ENCODE peak calls at places on chromosomes 13 and 19, in eight cellular contexts. One of them, this sample, is unnamed.

GRCh38 chr19:42561512-42561911 is 33.2 kb downstream of the CEACAM8 start:
- DNase-seq in adrenal gland: no peak
- DNase-seq in AG09309: no peak
- DNase-seq in fibroblast of lung: no peak
- DNase-seq in A549: no peak
- DNase-seq in fibroblast of pulmonary artery: no peak
- DNase-seq in ovary: no peak
- DNase-seq in right lobe of liver: no peak
- DNase-seq in this sample: no peak

GRCh38 chr13:42041017-42041683 is 7.3 kb upstream of the DGKH start:
- DNase-seq in adrenal gland: peak; percentile 50
- DNase-seq in AG09309: no peak
- DNase-seq in fibroblast of lung: peak; percentile 64
- DNase-seq in A549: peak; percentile 16
- DNase-seq in fibroblast of pulmonary artery: peak; percentile 56
- DNase-seq in ovary: peak; percentile 41
- DNase-seq in right lobe of liver: peak; percentile 59
- DNase-seq in this sample: no peak

GRCh38 chr19:17183271-17183757 is 31.8 kb upstream of the USE1 start:
- DNase-seq in adrenal gland: no peak
- DNase-seq in AG09309: no peak
- DNase-seq in fibroblast of lung: no peak
- DNase-seq in A549: no peak
- DNase-seq in fibroblast of pulmonary artery: no peak
- DNase-seq in ovary: no peak
- DNase-seq in right lobe of liver: no peak
- DNase-seq in this sample: no peak

GRCh38 chr13:76820759-76821158 is 65.4 kb downstream of the KCTD12 start:
- DNase-seq in adrenal gland: no peak
- DNase-seq in AG09309: peak; percentile 17
- DNase-seq in fibroblast of lung: no peak
- DNase-seq in A549: no peak
- DNase-seq in fibroblast of pulmonary artery: peak; percentile 62
- DNase-seq in ovary: peak; percentile 47
- DNase-seq in right lobe of liver: no peak
- DNase-seq in this sample: no peak

GRCh38 chr19:4319067-4319718 is 14.8 kb downstream of the FSD1 start:
- DNase-seq in adrenal gland: no peak
- DNase-seq in AG09309: no peak
- DNase-seq in fibroblast of lung: no peak
- DNase-seq in A549: no peak
- DNase-seq in fibroblast of pulmonary artery: no peak
- DNase-seq in ovary: no peak
- DNase-seq in right lobe of liver: no peak
- DNase-seq in this sample: no peak

GRCh38 chr13:46571941-46572340 is 19.0 kb downstream of the LRCH1 start:
- DNase-seq in adrenal gland: no peak
- DNase-seq in AG09309: no peak
- DNase-seq in fibroblast of lung: no peak
- DNase-seq in A549: no peak
- DNase-seq in fibroblast of pulmonary artery: no peak
- DNase-seq in ovary: no peak
- DNase-seq in right lobe of liver: no peak
- DNase-seq in this sample: no peak

GRCh38 chr13:30486230-30487074 is 20.7 kb upstream of the HMGB1 start:
- DNase-seq in adrenal gland: no peak
- DNase-seq in AG09309: no peak
- DNase-seq in fibroblast of lung: peak; percentile 56
- DNase-seq in A549: no peak
- DNase-seq in fibroblast of pulmonary artery: no peak
- DNase-seq in ovary: no peak
- DNase-seq in right lobe of liver: no peak
- DNase-seq in this sample: no peak

GRCh38 chr13:110506859-110507566 is 54.5 kb downstream of the RAB20 start:
- DNase-seq in adrenal gland: peak; percentile 75
- DNase-seq in AG09309: no peak
- DNase-seq in fibroblast of lung: peak; percentile 23
- DNase-seq in A549: peak; percentile 28
- DNase-seq in fibroblast of pulmonary artery: peak; percentile 70
- DNase-seq in ovary: peak; percentile 54
- DNase-seq in right lobe of liver: peak; percentile 82
- DNase-seq in this sample: no peak

GRCh38 chr13:99228737-99229691 is 28.4 kb downstream of the UBAC2 start:
- DNase-seq in adrenal gland: no peak
- DNase-seq in AG09309: peak; percentile 67
- DNase-seq in fibroblast of lung: peak; percentile 95
- DNase-seq in A549: no peak
- DNase-seq in fibroblast of pulmonary artery: peak; percentile 31
- DNase-seq in ovary: no peak
- DNase-seq in right lobe of liver: no peak
- DNase-seq in this sample: no peak

GRCh38 chr19:54905411-54905810 is 537 bp upstream of the NCR1 start:
- DNase-seq in adrenal gland: no peak
- DNase-seq in AG09309: no peak
- DNase-seq in fibroblast of lung: no peak
- DNase-seq in A549: no peak
- DNase-seq in fibroblast of pulmonary artery: no peak
- DNase-seq in ovary: no peak
- DNase-seq in right lobe of liver: no peak
- DNase-seq in this sample: no peak

GRCh38 chr19:58455306-58455705 is 3.9 kb downstream of the ZNF324B start:
- DNase-seq in adrenal gland: no peak
- DNase-seq in AG09309: no peak
- DNase-seq in fibroblast of lung: no peak
- DNase-seq in A549: no peak
- DNase-seq in fibroblast of pulmonary artery: no peak
- DNase-seq in ovary: no peak
- DNase-seq in right lobe of liver: no peak
- DNase-seq in this sample: no peak

GRCh38 chr13:21717817-21718216 is 46.9 kb downstream of the FGF9 start:
- DNase-seq in adrenal gland: no peak
- DNase-seq in AG09309: no peak
- DNase-seq in fibroblast of lung: no peak
- DNase-seq in A549: no peak
- DNase-seq in fibroblast of pulmonary artery: no peak
- DNase-seq in ovary: no peak
- DNase-seq in right lobe of liver: no peak
- DNase-seq in this sample: no peak

GRCh38 chr13:38941353-38941945 is 49.2 kb downstream of the STOML3 start:
- DNase-seq in adrenal gland: no peak
- DNase-seq in AG09309: no peak
- DNase-seq in fibroblast of lung: no peak
- DNase-seq in A549: no peak
- DNase-seq in fibroblast of pulmonary artery: peak; percentile 21
- DNase-seq in ovary: no peak
- DNase-seq in right lobe of liver: no peak
- DNase-seq in this sample: no peak

GRCh38 chr19:3683405-3683865 is 16.8 kb downstream of the PIP5K1C start:
- DNase-seq in adrenal gland: no peak
- DNase-seq in AG09309: no peak
- DNase-seq in fibroblast of lung: peak; percentile 84
- DNase-seq in A549: no peak
- DNase-seq in fibroblast of pulmonary artery: peak; percentile 94
- DNase-seq in ovary: peak; percentile 41
- DNase-seq in right lobe of liver: peak; percentile 57
- DNase-seq in this sample: no peak

GRCh38 chr13:95603887-95604533 is 40.5 kb downstream of the DZIP1 start:
- DNase-seq in adrenal gland: peak; percentile 69
- DNase-seq in AG09309: no peak
- DNase-seq in fibroblast of lung: peak; percentile 80
- DNase-seq in A549: peak; percentile 40
- DNase-seq in fibroblast of pulmonary artery: peak; percentile 68
- DNase-seq in ovary: no peak
- DNase-seq in right lobe of liver: peak; percentile 86
- DNase-seq in this sample: no peak

GRCh38 chr19:56813531-56813930 is 27.0 kb downstream of the PEG3 start:
- DNase-seq in adrenal gland: no peak
- DNase-seq in AG09309: no peak
- DNase-seq in fibroblast of lung: no peak
- DNase-seq in A549: no peak
- DNase-seq in fibroblast of pulmonary artery: no peak
- DNase-seq in ovary: no peak
- DNase-seq in right lobe of liver: no peak
- DNase-seq in this sample: no peak
- TF ChIP-seq CTCF in adrenal gland: no peak
- TF ChIP-seq CTCF in AG09309: no peak
- TF ChIP-seq CTCF in fibroblast of lung: no peak
- TF ChIP-seq CTCF in A549: no peak
- TF ChIP-seq CTCF in fibroblast of pulmonary artery: no peak
- TF ChIP-seq CTCF in ovary: no peak
- TF ChIP-seq CTCF in right lobe of liver: no peak
- TF ChIP-seq CTCF in this sample: no peak

DNA sequence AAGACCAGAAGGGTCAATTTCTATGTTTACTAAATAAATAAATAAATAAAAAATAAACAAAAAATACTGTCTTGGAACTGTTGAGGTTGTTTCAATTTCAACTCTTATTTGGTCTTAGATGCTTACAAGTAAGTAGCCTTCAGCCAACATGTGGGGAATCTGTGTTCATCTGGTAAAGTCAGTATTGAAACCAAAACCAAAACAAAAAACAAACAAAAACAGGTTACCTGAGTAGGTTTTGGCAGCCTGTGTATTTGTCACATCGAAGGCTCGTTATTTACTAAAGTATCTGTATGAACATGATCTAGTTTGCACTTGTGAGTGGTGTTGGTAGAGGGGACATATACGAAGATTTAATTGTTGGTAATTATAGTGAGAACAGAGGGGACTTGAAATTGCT is 471.5 kb downstream of the SLITRK5 start:
- DNase-seq in adrenal gland: no peak
- DNase-seq in AG09309: no peak
- DNase-seq in fibroblast of lung: no peak
- DNase-seq in A549: no peak
- DNase-seq in fibroblast of pulmonary artery: no peak
- DNase-seq in ovary: no peak
- DNase-seq in right lobe of liver: no peak
- DNase-seq in this sample: no peak
- H3K4me3 ChIP-seq in adrenal gland: no peak overlapping the region
- H3K4me3 ChIP-seq in AG09309: no peak overlapping the region
- H3K4me3 ChIP-seq in fibroblast of lung: no peak overlapping the region
- H3K4me3 ChIP-seq in A549: no peak overlapping the region
- H3K4me3 ChIP-seq in fibroblast of pulmonary artery: no peak overlapping the region
- H3K4me3 ChIP-seq in ovary: no peak overlapping the region
- H3K4me3 ChIP-seq in right lobe of liver: no peak overlapping the region
- H3K4me3 ChIP-seq in this sample: no peak overlapping the region

DNA sequence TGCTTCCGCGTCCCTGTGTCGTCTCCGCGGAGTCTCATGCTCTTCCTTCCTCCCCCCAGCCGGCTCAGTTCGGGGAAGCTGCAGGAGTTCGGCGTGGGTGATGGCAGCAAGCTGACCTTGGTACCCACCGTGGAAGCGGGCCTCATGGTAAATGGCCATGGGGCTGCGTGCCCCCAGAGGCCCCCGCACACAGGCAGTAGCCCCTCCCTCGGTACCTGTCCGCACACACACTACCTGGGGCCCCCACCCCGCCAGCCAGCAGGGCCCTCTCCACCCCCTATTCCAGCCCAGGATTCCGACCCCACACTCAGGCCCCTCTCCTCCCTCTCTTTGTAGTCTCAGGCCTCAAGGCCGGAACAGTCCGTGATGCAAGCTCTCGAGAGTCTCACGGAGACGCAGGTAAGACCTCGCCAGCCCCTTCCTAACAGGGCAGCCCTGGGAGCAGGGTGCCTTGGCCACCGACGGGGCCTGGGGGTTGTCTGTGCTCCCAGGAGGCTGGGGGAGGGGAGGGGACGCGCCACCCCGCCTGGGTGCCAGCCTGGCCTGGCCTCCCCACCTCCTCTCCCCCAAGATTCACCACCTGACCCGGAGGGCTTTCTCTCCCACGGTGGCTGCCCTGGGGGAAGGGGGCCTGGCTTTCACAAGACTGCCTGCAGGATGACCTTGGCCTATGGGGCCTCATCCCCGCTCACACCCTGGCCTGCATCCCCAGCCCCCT is 3.3 kb downstream of the MIDN start:
- DNase-seq in adrenal gland: peak; percentile 84
- DNase-seq in AG09309: no peak
- DNase-seq in fibroblast of lung: no peak
- DNase-seq in A549: no peak
- DNase-seq in fibroblast of pulmonary artery: no peak
- DNase-seq in ovary: no peak
- DNase-seq in right lobe of liver: no peak
- DNase-seq in this sample: no peak
- TF ChIP-seq CTCF in adrenal gland: no peak
- TF ChIP-seq CTCF in AG09309: no peak
- TF ChIP-seq CTCF in fibroblast of lung: no peak
- TF ChIP-seq CTCF in A549: no peak
- TF ChIP-seq CTCF in fibroblast of pulmonary artery: no peak
- TF ChIP-seq CTCF in ovary: no peak
- TF ChIP-seq CTCF in right lobe of liver: no peak
- TF ChIP-seq CTCF in this sample: no peak

DNA sequence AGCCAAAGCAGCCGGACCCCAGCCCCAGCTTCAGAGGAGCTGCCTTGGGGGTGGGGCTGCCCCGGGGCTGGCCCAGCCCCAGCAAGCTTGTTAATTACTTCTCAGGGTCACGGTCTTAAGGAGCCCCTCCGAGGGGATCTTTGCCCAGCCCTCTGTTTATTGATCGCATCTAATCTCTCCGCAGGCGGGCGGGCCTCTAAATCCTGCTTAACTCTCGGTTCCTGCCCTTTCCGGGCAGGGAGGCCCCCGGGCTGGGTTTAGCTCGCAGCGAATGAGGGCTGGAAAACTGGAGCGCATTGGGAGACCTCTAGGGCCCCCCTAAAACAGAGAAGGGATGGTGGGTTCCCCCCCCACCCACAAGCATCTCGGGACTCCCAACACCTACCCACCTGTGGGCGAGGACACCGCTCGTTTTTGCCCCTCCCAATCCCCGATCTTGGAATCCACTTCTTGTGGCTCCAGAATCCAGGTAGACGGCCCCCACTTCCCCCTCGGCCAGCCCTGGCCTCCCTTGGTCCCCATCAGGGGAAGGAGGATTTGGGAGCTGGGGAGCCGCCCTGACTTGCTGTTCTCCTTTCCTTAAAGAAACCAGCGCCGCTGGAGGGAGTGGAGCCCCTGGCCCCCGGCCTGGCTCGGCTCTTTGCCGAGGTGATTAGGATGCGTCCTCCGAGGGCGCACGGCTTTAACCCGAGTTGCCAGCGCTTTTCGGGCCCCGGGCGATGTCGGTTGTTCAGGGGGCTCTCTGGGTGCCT is 59.5 kb upstream of the ADGRL1 start:
- DNase-seq in adrenal gland: no peak
- DNase-seq in AG09309: no peak
- DNase-seq in fibroblast of lung: no peak
- DNase-seq in A549: no peak
- DNase-seq in fibroblast of pulmonary artery: no peak
- DNase-seq in ovary: no peak
- DNase-seq in right lobe of liver: no peak
- DNase-seq in this sample: no peak
- H3K4me3 ChIP-seq in adrenal gland: no peak overlapping the region
- H3K4me3 ChIP-seq in AG09309: no peak overlapping the region
- H3K4me3 ChIP-seq in fibroblast of lung: no peak overlapping the region
- H3K4me3 ChIP-seq in A549: no peak overlapping the region
- H3K4me3 ChIP-seq in fibroblast of pulmonary artery: no peak overlapping the region
- H3K4me3 ChIP-seq in ovary: peak overlapping the region; percentile 10
- H3K4me3 ChIP-seq in right lobe of liver: no peak overlapping the region
- H3K4me3 ChIP-seq in this sample: no peak overlapping the region

GRCh38 chr19:40804783-40805242 is 5.8 kb downstream of the EGLN2 start:
- DNase-seq in adrenal gland: no peak
- DNase-seq in AG09309: no peak
- DNase-seq in fibroblast of lung: no peak
- DNase-seq in A549: no peak
- DNase-seq in fibroblast of pulmonary artery: no peak
- DNase-seq in ovary: no peak
- DNase-seq in right lobe of liver: peak; percentile 77
- DNase-seq in this sample: no peak
- TF ChIP-seq CTCF in adrenal gland: no peak
- TF ChIP-seq CTCF in AG09309: peak; percentile 16
- TF ChIP-seq CTCF in fibroblast of lung: no peak
- TF ChIP-seq CTCF in A549: peak; percentile 33
- TF ChIP-seq CTCF in fibroblast of pulmonary artery: peak; percentile 11
- TF ChIP-seq CTCF in ovary: no peak
- TF ChIP-seq CTCF in right lobe of liver: peak; percentile 30
- TF ChIP-seq CTCF in this sample: no peak